ENCODE peak calls at places on chromosomes 16 and 17, in six cellular contexts. One of them, this sample, is unnamed.

GRCh38 chr17:77422104-77422782 is 281.5 kb downstream of the SEC14L1 start:
- DNase-seq in MV-4-11: no peak
- DNase-seq in cerebellum: no peak
- DNase-seq in tibial artery: no peak
- DNase-seq in GM03348: no peak
- DNase-seq in EL: no peak
- DNase-seq in this sample: no peak

GRCh38 chr16:19005561-19006445 is 22.1 kb downstream of the TMC7 start:
- DNase-seq in MV-4-11: no peak
- DNase-seq in cerebellum: peak; percentile 39
- DNase-seq in tibial artery: peak; percentile 23
- DNase-seq in GM03348: peak; percentile 21
- DNase-seq in EL: peak; percentile 10
- DNase-seq in this sample: no peak

GRCh38 chr17:40356906-40357861 is 7.4 kb downstream of the GJD3 start:
- DNase-seq in MV-4-11: no peak
- DNase-seq in cerebellum: no peak
- DNase-seq in tibial artery: no peak
- DNase-seq in GM03348: no peak
- DNase-seq in EL: no peak
- DNase-seq in this sample: no peak

GRCh38 chr17:8830141-8830540 is 31.0 kb upstream of the MFSD6L start:
- DNase-seq in MV-4-11: no peak
- DNase-seq in cerebellum: no peak
- DNase-seq in tibial artery: no peak
- DNase-seq in GM03348: no peak
- DNase-seq in EL: no peak
- DNase-seq in this sample: no peak

GRCh38 chr17:17739388-17740066 is 58.3 kb downstream of the RAI1 start:
- DNase-seq in MV-4-11: no peak
- DNase-seq in cerebellum: no peak
- DNase-seq in tibial artery: no peak
- DNase-seq in GM03348: peak; percentile 93
- DNase-seq in EL: peak; percentile 75
- DNase-seq in this sample: peak; percentile 81

GRCh38 chr16:16988963-16989362 is 481.8 kb downstream of the XYLT1 start:
- DNase-seq in MV-4-11: no peak
- DNase-seq in cerebellum: no peak
- DNase-seq in tibial artery: no peak
- DNase-seq in GM03348: no peak
- DNase-seq in EL: no peak
- DNase-seq in this sample: no peak

GRCh38 chr17:66349549-66350245 is 47.3 kb downstream of the PRKCA start:
- DNase-seq in MV-4-11: no peak
- DNase-seq in cerebellum: no peak
- DNase-seq in tibial artery: no peak
- DNase-seq in GM03348: no peak
- DNase-seq in EL: no peak
- DNase-seq in this sample: no peak

GRCh38 chr17:4944163-4944553 is 4.1 kb downstream of the RNF167 start:
- DNase-seq in MV-4-11: peak; percentile 72
- DNase-seq in cerebellum: no peak
- DNase-seq in tibial artery: no peak
- DNase-seq in GM03348: no peak
- DNase-seq in EL: no peak
- DNase-seq in this sample: no peak

GRCh38 chr17:51250314-51250840 is 9.5 kb downstream of the MBTD1 start:
- DNase-seq in MV-4-11: no peak
- DNase-seq in cerebellum: no peak
- DNase-seq in tibial artery: no peak
- DNase-seq in GM03348: no peak
- DNase-seq in EL: no peak
- DNase-seq in this sample: no peak

GRCh38 chr16:69399361-69399760 is 13.6 kb upstream of the TERF2 start:
- DNase-seq in MV-4-11: no peak
- DNase-seq in cerebellum: no peak
- DNase-seq in tibial artery: no peak
- DNase-seq in GM03348: no peak
- DNase-seq in EL: peak; percentile 46
- DNase-seq in this sample: no peak

This sample was measured in adipocyte.